ENCODE peak calls at places on chromosomes 7 and 10, in nine cellular contexts. One of them, this sample, is unnamed.

GRCh38 chr10:100875484-100876166 is 37.1 kb upstream of the SLF2 start:
- DNase-seq in ovary: no peak
- DNase-seq in HCT116: no peak
- DNase-seq in IMR-90: no peak
- DNase-seq in heart left ventricle: no peak
- DNase-seq in breast epithelium: peak
- DNase-seq in spleen: no peak
- DNase-seq in stomach: no peak
- DNase-seq in esophagus squamous epithelium: no peak
- DNase-seq in this sample: no peak

GRCh38 chr7:131385039-131385605 is 57.4 kb downstream of the MKLN1 start:
- DNase-seq in ovary: no peak
- DNase-seq in HCT116: no peak
- DNase-seq in IMR-90: peak
- DNase-seq in heart left ventricle: no peak
- DNase-seq in breast epithelium: no peak
- DNase-seq in spleen: no peak
- DNase-seq in stomach: no peak
- DNase-seq in esophagus squamous epithelium: no peak
- DNase-seq in this sample: no peak

GRCh38 chr7:84178013-84178412 is 16.6 kb downstream of the SEMA3A start:
- DNase-seq in ovary: no peak
- DNase-seq in HCT116: no peak
- DNase-seq in IMR-90: peak
- DNase-seq in heart left ventricle: no peak
- DNase-seq in breast epithelium: no peak
- DNase-seq in spleen: no peak
- DNase-seq in stomach: no peak
- DNase-seq in esophagus squamous epithelium: no peak
- DNase-seq in this sample: no peak

GRCh38 chr7:117009705-117010361 is 56.5 kb downstream of the ST7 start:
- DNase-seq in ovary: no peak
- DNase-seq in HCT116: no peak
- DNase-seq in IMR-90: no peak
- DNase-seq in heart left ventricle: no peak
- DNase-seq in breast epithelium: no peak
- DNase-seq in spleen: no peak
- DNase-seq in stomach: no peak
- DNase-seq in esophagus squamous epithelium: no peak
- DNase-seq in this sample: no peak

GRCh38 chr7:143892527-143893300 is 9.3 kb downstream of the TCAF1 start:
- DNase-seq in ovary: no peak
- DNase-seq in HCT116: peak
- DNase-seq in IMR-90: peak
- DNase-seq in heart left ventricle: no peak
- DNase-seq in breast epithelium: no peak
- DNase-seq in spleen: no peak
- DNase-seq in stomach: no peak
- DNase-seq in esophagus squamous epithelium: no peak
- DNase-seq in this sample: no peak

GRCh38 chr7:55527314-55527713 is 45.0 kb downstream of the VOPP1 start:
- DNase-seq in ovary: no peak
- DNase-seq in HCT116: no peak
- DNase-seq in IMR-90: no peak
- DNase-seq in heart left ventricle: no peak
- DNase-seq in breast epithelium: no peak
- DNase-seq in spleen: no peak
- DNase-seq in stomach: no peak
- DNase-seq in esophagus squamous epithelium: no peak
- DNase-seq in this sample: no peak

GRCh38 chr10:122264442-122264841 is 6.7 kb upstream of the BTBD16 start:
- DNase-seq in ovary: no peak
- DNase-seq in HCT116: no peak
- DNase-seq in IMR-90: peak
- DNase-seq in heart left ventricle: no peak
- DNase-seq in breast epithelium: no peak
- DNase-seq in spleen: no peak
- DNase-seq in stomach: no peak
- DNase-seq in esophagus squamous epithelium: no peak
- DNase-seq in this sample: no peak

GRCh38 chr7:30888783-30889182 is 22.9 kb upstream of the AQP1 start:
- DNase-seq in ovary: no peak
- DNase-seq in HCT116: no peak
- DNase-seq in IMR-90: peak
- DNase-seq in heart left ventricle: no peak
- DNase-seq in breast epithelium: no peak
- DNase-seq in spleen: no peak
- DNase-seq in stomach: no peak
- DNase-seq in esophagus squamous epithelium: no peak
- DNase-seq in this sample: peak

GRCh38 chr7:112908106-112908505 is 117.9 kb upstream of the TMEM168 start:
- DNase-seq in ovary: no peak
- DNase-seq in HCT116: no peak
- DNase-seq in IMR-90: no peak
- DNase-seq in heart left ventricle: no peak
- DNase-seq in breast epithelium: no peak
- DNase-seq in spleen: no peak
- DNase-seq in stomach: no peak
- DNase-seq in esophagus squamous epithelium: no peak
- DNase-seq in this sample: no peak

GRCh38 chr10:35274511-35275060 is 61.7 kb upstream of the CCNY start:
- DNase-seq in ovary: no peak
- DNase-seq in HCT116: no peak
- DNase-seq in IMR-90: no peak
- DNase-seq in heart left ventricle: no peak
- DNase-seq in breast epithelium: no peak
- DNase-seq in spleen: no peak
- DNase-seq in stomach: no peak
- DNase-seq in esophagus squamous epithelium: no peak
- DNase-seq in this sample: no peak

GRCh38 chr7:95577137-95577536 is 19.2 kb downstream of the PDK4 start:
- DNase-seq in ovary: no peak
- DNase-seq in HCT116: no peak
- DNase-seq in IMR-90: no peak
- DNase-seq in heart left ventricle: no peak
- DNase-seq in breast epithelium: no peak
- DNase-seq in spleen: no peak
- DNase-seq in stomach: no peak
- DNase-seq in esophagus squamous epithelium: no peak
- DNase-seq in this sample: no peak

GRCh38 chr10:58384095-58384494 is 1.1 kb upstream of the TFAM start:
- DNase-seq in ovary: no peak
- DNase-seq in HCT116: no peak
- DNase-seq in IMR-90: no peak
- DNase-seq in heart left ventricle: no peak
- DNase-seq in breast epithelium: no peak
- DNase-seq in spleen: no peak
- DNase-seq in stomach: no peak
- DNase-seq in esophagus squamous epithelium: no peak
- DNase-seq in this sample: no peak

GRCh38 chr7:26403640-26404039 is 112.0 kb downstream of the SNX10 start:
- DNase-seq in ovary: no peak
- DNase-seq in HCT116: no peak
- DNase-seq in IMR-90: no peak
- DNase-seq in heart left ventricle: no peak
- DNase-seq in breast epithelium: no peak
- DNase-seq in spleen: no peak
- DNase-seq in stomach: no peak
- DNase-seq in esophagus squamous epithelium: no peak
- DNase-seq in this sample: no peak

GRCh38 chr10:92279297-92279696 is 11.6 kb downstream of the CPEB3 start:
- DNase-seq in ovary: no peak
- DNase-seq in HCT116: no peak
- DNase-seq in IMR-90: peak
- DNase-seq in heart left ventricle: no peak
- DNase-seq in breast epithelium: no peak
- DNase-seq in spleen: no peak
- DNase-seq in stomach: no peak
- DNase-seq in esophagus squamous epithelium: no peak
- DNase-seq in this sample: no peak

GRCh38 chr7:87047-87446 is 105.3 kb upstream of the FAM20C start:
- DNase-seq in ovary: no peak
- DNase-seq in HCT116: no peak
- DNase-seq in IMR-90: no peak
- DNase-seq in heart left ventricle: no peak
- DNase-seq in breast epithelium: no peak
- DNase-seq in spleen: no peak
- DNase-seq in stomach: peak
- DNase-seq in esophagus squamous epithelium: no peak
- DNase-seq in this sample: no peak

GRCh38 chr7:88927-89921 is 103.1 kb upstream of the FAM20C start:
- DNase-seq in ovary: peak
- DNase-seq in HCT116: no peak
- DNase-seq in IMR-90: peak
- DNase-seq in heart left ventricle: peak
- DNase-seq in breast epithelium: no peak
- DNase-seq in spleen: no peak
- DNase-seq in stomach: peak
- DNase-seq in esophagus squamous epithelium: no peak
- DNase-seq in this sample: no peak

GRCh38 chr7:87671-88070 is 104.7 kb upstream of the FAM20C start:
- DNase-seq in ovary: no peak
- DNase-seq in HCT116: no peak
- DNase-seq in IMR-90: no peak
- DNase-seq in heart left ventricle: no peak
- DNase-seq in breast epithelium: no peak
- DNase-seq in spleen: no peak
- DNase-seq in stomach: no peak
- DNase-seq in esophagus squamous epithelium: no peak
- DNase-seq in this sample: no peak

GRCh38 chr7:86629-87028 is 105.7 kb upstream of the FAM20C start:
- DNase-seq in ovary: no peak
- DNase-seq in HCT116: no peak
- DNase-seq in IMR-90: no peak
- DNase-seq in heart left ventricle: no peak
- DNase-seq in breast epithelium: no peak
- DNase-seq in spleen: no peak
- DNase-seq in stomach: no peak
- DNase-seq in esophagus squamous epithelium: no peak
- DNase-seq in this sample: no peak

GRCh38 chr7:88095-88926 is 104.1 kb upstream of the FAM20C start:
- DNase-seq in ovary: no peak
- DNase-seq in HCT116: no peak
- DNase-seq in IMR-90: no peak
- DNase-seq in heart left ventricle: no peak
- DNase-seq in breast epithelium: no peak
- DNase-seq in spleen: no peak
- DNase-seq in stomach: no peak
- DNase-seq in esophagus squamous epithelium: no peak
- DNase-seq in this sample: no peak
- TF ChIP-seq POLR2A in ovary: no peak
- TF ChIP-seq POLR2A in HCT116: no peak
- TF ChIP-seq POLR2A in IMR-90: no peak
- TF ChIP-seq POLR2A in heart left ventricle: no peak
- TF ChIP-seq POLR2A in breast epithelium: no peak
- TF ChIP-seq POLR2A in spleen: no peak
- TF ChIP-seq POLR2A in stomach: no peak
- TF ChIP-seq POLR2A in esophagus squamous epithelium: no peak
- TF ChIP-seq POLR2A in this sample: no peak

GRCh38 chr10:102815790-102816549 is 21.2 kb downstream of the CYP17A1 start:
- DNase-seq in ovary: peak
- DNase-seq in HCT116: no peak
- DNase-seq in IMR-90: peak
- DNase-seq in heart left ventricle: peak
- DNase-seq in breast epithelium: no peak
- DNase-seq in spleen: no peak
- DNase-seq in stomach: no peak
- DNase-seq in esophagus squamous epithelium: no peak
- DNase-seq in this sample: no peak
- TF ChIP-seq POLR2A in ovary: peak
- TF ChIP-seq POLR2A in HCT116: no peak
- TF ChIP-seq POLR2A in IMR-90: peak
- TF ChIP-seq POLR2A in heart left ventricle: no peak
- TF ChIP-seq POLR2A in breast epithelium: no peak
- TF ChIP-seq POLR2A in spleen: no peak
- TF ChIP-seq POLR2A in stomach: no peak
- TF ChIP-seq POLR2A in esophagus squamous epithelium: no peak
- TF ChIP-seq POLR2A in this sample: no peak

DNA sequence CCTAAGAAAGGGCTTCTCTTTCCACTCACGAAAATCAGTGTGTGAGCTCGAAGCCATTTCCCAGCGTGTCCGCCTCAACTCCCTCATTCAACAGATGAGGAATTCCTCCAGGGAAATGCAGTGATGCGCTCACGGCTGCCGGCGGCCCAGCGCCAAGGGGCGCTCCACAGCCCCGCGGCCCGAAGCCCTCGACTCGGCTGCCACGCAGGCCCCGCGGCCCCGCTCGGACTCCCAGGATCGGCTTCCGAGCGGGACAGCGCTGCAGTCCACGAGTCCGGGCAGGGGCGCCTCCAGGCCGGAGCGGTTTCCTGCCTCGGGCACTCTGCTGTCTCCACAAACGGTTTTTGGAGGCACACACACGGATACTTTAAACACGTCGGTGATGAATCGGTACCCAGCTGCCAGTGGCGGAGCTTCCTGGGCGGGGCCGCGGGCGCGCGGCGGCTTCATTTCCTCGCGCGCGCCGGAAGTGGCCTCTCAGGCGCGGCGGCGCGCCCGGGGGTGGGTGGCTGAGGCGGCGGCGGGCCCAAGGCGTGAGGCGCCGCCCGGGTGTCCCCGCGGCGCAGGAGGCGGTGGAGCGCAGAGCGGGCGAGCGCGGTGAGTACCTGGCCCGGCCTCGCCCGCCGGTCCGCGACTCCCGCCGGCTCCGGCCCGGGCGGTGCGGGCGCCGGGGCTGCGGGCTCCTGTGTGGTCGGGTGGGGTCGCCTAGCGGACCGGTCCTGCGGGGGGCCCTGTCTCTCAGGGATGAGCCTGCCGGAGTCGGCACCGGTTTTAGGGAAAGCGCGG is at the start of gene CSGALNACT2:
- DNase-seq in ovary: peak
- DNase-seq in HCT116: peak
- DNase-seq in IMR-90: peak
- DNase-seq in heart left ventricle: peak
- DNase-seq in breast epithelium: peak
- DNase-seq in spleen: peak
- DNase-seq in stomach: peak
- DNase-seq in esophagus squamous epithelium: peak
- DNase-seq in this sample: peak
- TF ChIP-seq POLR2A in ovary: peak
- TF ChIP-seq POLR2A in HCT116: no peak
- TF ChIP-seq POLR2A in IMR-90: peak
- TF ChIP-seq POLR2A in heart left ventricle: no peak
- TF ChIP-seq POLR2A in breast epithelium: peak
- TF ChIP-seq POLR2A in spleen: peak
- TF ChIP-seq POLR2A in stomach: no peak
- TF ChIP-seq POLR2A in esophagus squamous epithelium: peak
- TF ChIP-seq POLR2A in this sample: no peak

GRCh38 chr7:85226401-85227085 is 39.7 kb upstream of the SEMA3D start:
- DNase-seq in ovary: no peak
- DNase-seq in HCT116: no peak
- DNase-seq in IMR-90: peak
- DNase-seq in heart left ventricle: no peak
- DNase-seq in breast epithelium: no peak
- DNase-seq in spleen: no peak
- DNase-seq in stomach: no peak
- DNase-seq in esophagus squamous epithelium: no peak
- DNase-seq in this sample: no peak

GRCh38 chr7:85220651-85221050 is 33.8 kb upstream of the SEMA3D start:
- DNase-seq in ovary: no peak
- DNase-seq in HCT116: no peak
- DNase-seq in IMR-90: no peak
- DNase-seq in heart left ventricle: no peak
- DNase-seq in breast epithelium: no peak
- DNase-seq in spleen: no peak
- DNase-seq in stomach: no peak
- DNase-seq in esophagus squamous epithelium: no peak
- DNase-seq in this sample: no peak

GRCh38 chr7:85222522-85222921 is 35.7 kb upstream of the SEMA3D start:
- DNase-seq in ovary: no peak
- DNase-seq in HCT116: no peak
- DNase-seq in IMR-90: peak
- DNase-seq in heart left ventricle: no peak
- DNase-seq in breast epithelium: no peak
- DNase-seq in spleen: no peak
- DNase-seq in stomach: no peak
- DNase-seq in esophagus squamous epithelium: no peak
- DNase-seq in this sample: no peak
- TF ChIP-seq POLR2A in ovary: no peak
- TF ChIP-seq POLR2A in HCT116: no peak
- TF ChIP-seq POLR2A in IMR-90: no peak
- TF ChIP-seq POLR2A in heart left ventricle: no peak
- TF ChIP-seq POLR2A in breast epithelium: no peak
- TF ChIP-seq POLR2A in spleen: no peak
- TF ChIP-seq POLR2A in stomach: no peak
- TF ChIP-seq POLR2A in esophagus squamous epithelium: no peak
- TF ChIP-seq POLR2A in this sample: no peak